ENCODE peak calls at places on chromosomes 11 and 22, in four cellular contexts. F is K562, P is GM12878, K is HepG2. H is an unnamed sample.

GRCh38 chr22:46561435-46561905 is 24.1 kb upstream of the CELSR1 start:
- DNase-seq in F (peak; percentile 34), K (peak; percentile 76), P (peak; percentile 42), H (peak; percentile 75)

GRCh38 chr11:36153581-36153980 is 135.6 kb downstream of the COMMD9 start:
- DNase-seq in F (no peak), P (no peak), K (no peak), H (no peak)

GRCh38 chr11:4607782-4608666 is at the start of gene TRIM68:
- DNase-seq in F (peak; percentile 97), K (no peak), P (peak; percentile 82), H (peak; percentile 94)

GRCh38 chr11:19673924-19674390 is 38.7 kb upstream of the NAV2 start:
- DNase-seq in K (no peak), P (no peak), F (no peak), H (peak; percentile 44)

GRCh38 chr11:46279393-46280099 is 2.1 kb downstream of the CREB3L1 start:
- DNase-seq in P (no peak), K (no peak), F (peak; percentile 54), H (no peak)

GRCh38 chr22:39317084-39317755 is 2.2 kb downstream of the RPL3 start:
- DNase-seq in K (no peak), F (no peak), P (no peak), H (no peak)

GRCh38 chr11:119134389-119134978 is 13.1 kb downstream of the HINFP start:
- DNase-seq in K (no peak), F (no peak), P (no peak), H (no peak)

GRCh38 chr11:1101318-1102089 is 26.8 kb downstream of the MUC2 start:
- DNase-seq in F (no peak), P (no peak), K (no peak), H (no peak)

GRCh38 chr11:32485733-32486132 is 50.4 kb upstream of the WT1 start:
- DNase-seq in F (no peak), P (no peak), K (no peak), H (no peak)

GRCh38 chr22:43409046-43409445 is 2.8 kb upstream of the MPPED1 start:
- DNase-seq in P (no peak), K (no peak), F (no peak), H (no peak)

GRCh38 chr11:61639816-61640443 is 40.3 kb upstream of the DAGLA start:
- DNase-seq in P (no peak), K (no peak), F (peak; percentile 74), H (no peak)

GRCh38 chr11:68632802-68633201 is 51.5 kb upstream of the GAL start:
- DNase-seq in F (peak; percentile 82), P (no peak), K (peak; percentile 67), H (peak; percentile 66)

GRCh38 chr22:28759861-28760560 is 12.5 kb upstream of the CCDC117 start:
- DNase-seq in P (peak; percentile 21), K (peak; percentile 96), F (no peak), H (no peak)

GRCh38 chr22:38841635-38842034 is 2.2 kb downstream of the NPTXR start:
- DNase-seq in P (no peak), K (no peak), F (no peak), H (no peak)

GRCh38 chr22:48765595-48765994 is 1062.1 kb downstream of the BRD1 start:
- DNase-seq in P (no peak), K (no peak), F (no peak), H (no peak)

GRCh38 chr11:97743205-97743742 is 1277.5 kb upstream of the CNTN5 start:
- DNase-seq in F (no peak), P (peak; percentile 13), K (no peak), H (no peak)
- TF ChIP-seq FOXK2 in F (no peak), P (no peak), K (no peak), H (no peak)

GRCh38 chr11:58575377-58576020 is at the start of gene LPXN:
- DNase-seq in F (no peak), P (no peak), K (no peak), H (no peak)

GRCh38 chr11:58577441-58578135 is 1.3 kb upstream of the ZFP91 start:
- DNase-seq in P (peak; percentile 66), F (no peak), K (peak; percentile 33), H (peak; percentile 7)

GRCh38 chr11:58574851-58575250 is 805 bp downstream of the LPXN start:
- DNase-seq in F (no peak), P (no peak), K (no peak), H (no peak)

GRCh38 chr11:58576792-58577440 is 1.3 kb upstream of the LPXN start:
- DNase-seq in P (no peak), F (peak; percentile 38), K (peak; percentile 36), H (peak; percentile 5)

DNA sequence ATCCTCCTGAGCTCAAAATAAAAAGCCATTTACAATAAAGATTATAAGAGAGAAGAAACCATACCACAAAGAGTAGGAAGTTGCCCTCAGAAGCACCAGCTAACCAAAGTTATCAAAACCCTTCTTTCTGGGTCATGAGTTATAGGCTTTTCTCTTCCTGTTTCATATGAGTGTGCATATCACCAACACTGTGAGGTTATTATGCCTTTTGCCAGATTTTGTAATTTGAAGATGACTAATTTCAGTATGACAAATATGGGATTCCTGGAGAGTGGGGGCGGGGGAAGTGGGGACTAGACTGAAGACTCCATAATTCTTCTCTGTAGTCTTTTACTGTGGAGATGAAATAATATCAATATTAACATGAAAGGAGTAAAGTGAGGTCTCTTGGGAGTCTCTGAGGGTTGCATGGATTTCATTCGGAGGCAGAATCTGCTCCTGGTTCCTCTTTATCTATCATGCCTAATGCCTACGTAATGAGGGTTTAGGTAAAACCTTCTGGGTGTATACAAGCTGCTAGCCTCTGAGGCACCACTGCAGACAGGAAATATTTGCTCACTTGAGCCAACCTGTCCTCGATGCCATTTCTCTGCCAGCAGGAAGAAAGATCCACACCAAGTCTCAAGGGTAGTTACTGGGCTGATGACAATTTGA is 2.1 kb downstream of the LPXN start:
- DNase-seq in P (no peak), K (no peak), F (no peak), H (no peak)
- TF ChIP-seq TARDBP in P (no peak), K (no peak), F (no peak), H (no peak)

GRCh38 chr11:77046060-77046501 is 11.9 kb downstream of the B3GNT6 start:
- DNase-seq in F (peak; percentile 80), K (no peak), P (no peak), H (peak; percentile 76)
- TF ChIP-seq FOXK2 in F (no peak), K (no peak), P (no peak), H (no peak)

GRCh38 chr22:44574581-44575343 is 76.7 kb upstream of the RTL6 start:
- DNase-seq in K (no peak), P (no peak), F (no peak), H (no peak)
- TF ChIP-seq TARDBP in K (no peak), P (no peak), F (no peak), H (no peak)

DNA sequence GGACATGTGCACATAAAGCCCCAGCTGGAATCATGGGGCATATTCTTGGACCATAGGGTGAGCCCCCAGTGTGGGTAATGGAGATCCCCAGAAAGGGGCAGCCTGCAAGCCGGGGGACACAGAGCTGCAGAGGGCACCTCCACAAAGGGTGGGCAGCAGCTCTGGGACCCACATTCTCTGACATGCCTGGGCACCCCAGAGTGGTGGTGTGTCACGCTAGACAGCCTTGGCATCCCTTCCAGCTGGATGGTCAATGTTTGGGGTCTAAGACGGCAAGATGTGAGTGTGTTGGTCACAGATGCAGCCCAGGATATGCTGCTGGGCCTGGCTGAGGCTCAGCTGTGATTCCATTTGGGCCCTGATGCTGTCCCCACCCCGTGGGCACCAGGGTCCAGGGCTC is 9.7 kb downstream of the ADORA2A start:
- DNase-seq in P (no peak), F (no peak), K (no peak), H (no peak)
- TF ChIP-seq FOXK2 in P (no peak), F (no peak), K (no peak), H (no peak)

GRCh38 chr11:111909378-111909777 is 2.2 kb downstream of the CRYAB start:
- DNase-seq in K (no peak), F (peak; percentile 68), P (no peak), H (no peak)
- TF ChIP-seq TARDBP in K (no peak), F (no peak), P (no peak), H (no peak)

GRCh38 chr11:66856496-66857233 is at the start of gene LRFN4:
- DNase-seq in P (no peak), F (peak; percentile 37), K (no peak), H (peak; percentile 49)
- TF ChIP-seq FOXK2 in P (no peak), F (no peak), K (no peak), H (no peak)

GRCh38 chr11:11073996-11074395 is 216.1 kb upstream of the ZBED5 start:
- DNase-seq in P (no peak), F (no peak), K (no peak), H (no peak)

GRCh38 chr11:11076879-11077278 is 219.0 kb upstream of the ZBED5 start:
- DNase-seq in F (no peak), K (no peak), P (no peak), H (no peak)

GRCh38 chr11:11076276-11076675 is 218.4 kb upstream of the ZBED5 start:
- DNase-seq in K (no peak), P (no peak), F (no peak), H (no peak)

GRCh38 chr11:11075515-11076171 is 217.8 kb upstream of the ZBED5 start:
- DNase-seq in K (no peak), F (no peak), P (no peak), H (peak; percentile 17)

DNA sequence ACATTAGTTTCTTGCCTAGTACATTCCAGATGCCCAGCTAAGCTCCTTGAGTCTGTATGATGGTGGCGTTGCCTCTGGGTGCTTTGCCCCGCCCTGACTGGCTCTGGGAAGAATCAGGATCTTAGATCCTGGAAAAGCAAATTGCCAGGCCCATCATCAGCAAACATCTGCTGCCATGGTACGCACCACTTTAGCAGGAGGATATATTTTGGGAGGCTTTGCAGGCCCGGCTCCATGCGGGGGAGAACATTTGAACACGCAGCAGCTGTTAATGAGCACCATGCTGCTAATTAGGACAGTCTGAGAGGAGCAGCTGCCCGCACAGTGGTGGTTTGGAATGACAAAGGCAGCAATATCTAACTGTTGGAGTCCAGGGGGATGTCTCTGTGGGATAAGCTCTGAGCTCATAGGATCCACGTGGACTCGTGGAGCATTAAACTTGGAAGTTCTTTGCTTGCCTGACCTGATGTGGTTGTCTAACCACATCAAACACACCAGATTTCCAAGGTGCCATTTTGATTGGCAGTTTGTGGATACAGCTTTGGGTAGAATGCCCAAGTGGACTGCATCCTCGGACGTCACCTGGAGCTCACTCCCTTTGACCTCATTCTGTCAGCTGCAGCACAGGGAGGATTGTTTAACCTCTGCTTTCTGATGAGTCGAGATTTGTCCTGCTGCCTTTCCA is 217.0 kb upstream of the ZBED5 start:
- DNase-seq in K (no peak), F (no peak), P (no peak), H (no peak)
- TF ChIP-seq TARDBP in K (no peak), F (no peak), P (no peak), H (no peak)

GRCh38 chr11:78807351-78807750 is 232.7 kb upstream of the NARS2 start:
- DNase-seq in F (no peak), P (no peak), K (no peak), H (no peak)

GRCh38 chr11:78809931-78810481 is 235.3 kb upstream of the NARS2 start:
- DNase-seq in K (no peak), F (no peak), P (no peak), H (no peak)

GRCh38 chr11:78810489-78811090 is 235.9 kb upstream of the NARS2 start:
- DNase-seq in P (no peak), F (no peak), K (no peak), H (no peak)

GRCh38 chr11:78806214-78807004 is 231.7 kb upstream of the NARS2 start:
- DNase-seq in P (no peak), F (no peak), K (no peak), H (no peak)

GRCh38 chr11:78808903-78809302 is 234.2 kb upstream of the NARS2 start:
- DNase-seq in F (no peak), K (no peak), P (no peak), H (no peak)
- TF ChIP-seq FOXK2 in F (no peak), K (no peak), P (no peak), H (no peak)